ENCODE peak calls at places on chromosomes 11 and 22, in nine cellular contexts. One of them, this sample, is unnamed. For H3K4me1, the result is how much of the 10 kb centered on the place peaks cover.

GRCh38 chr22:30654361-30654760 is 13.3 kb downstream of the DUSP18 start:
- DNase-seq in Panc1: no peak
- DNase-seq in tibial nerve: no peak
- DNase-seq in cardiac muscle cell: no peak
- DNase-seq in mucosa of descending colon: no peak
- DNase-seq in stomach: no peak
- DNase-seq in ovary: no peak
- DNase-seq in pancreas: no peak
- DNase-seq in left lung: no peak
- DNase-seq in this sample: no peak

GRCh38 chr11:123213307-123213708 is 18.3 kb upstream of the CLMP start:
- DNase-seq in cardiac muscle cell: no peak
- DNase-seq in ovary: no peak
- DNase-seq in stomach: no peak
- DNase-seq in left lung: no peak
- DNase-seq in mucosa of descending colon: no peak
- DNase-seq in tibial nerve: no peak
- DNase-seq in Panc1: no peak
- DNase-seq in pancreas: no peak
- DNase-seq in this sample: no peak

GRCh38 chr11:76704171-76704948 is 33.8 kb upstream of the LRRC32 start:
- DNase-seq in ovary: no peak
- DNase-seq in Panc1: no peak
- DNase-seq in cardiac muscle cell: no peak
- DNase-seq in tibial nerve: no peak
- DNase-seq in mucosa of descending colon: no peak
- DNase-seq in pancreas: no peak
- DNase-seq in left lung: no peak
- DNase-seq in stomach: no peak
- DNase-seq in this sample: no peak

GRCh38 chr11:110434952-110435779 is 5.4 kb downstream of the FDX1 start:
- DNase-seq in left lung: no peak
- DNase-seq in mucosa of descending colon: no peak
- DNase-seq in stomach: peak
- DNase-seq in cardiac muscle cell: no peak
- DNase-seq in Panc1: no peak
- DNase-seq in ovary: no peak
- DNase-seq in tibial nerve: no peak
- DNase-seq in pancreas: no peak
- DNase-seq in this sample: no peak

GRCh38 chr11:56917708-56918450 is 70.8 kb upstream of the OR5AK2 start:
- DNase-seq in stomach: no peak
- DNase-seq in mucosa of descending colon: no peak
- DNase-seq in Panc1: no peak
- DNase-seq in pancreas: no peak
- DNase-seq in tibial nerve: no peak
- DNase-seq in ovary: no peak
- DNase-seq in cardiac muscle cell: no peak
- DNase-seq in left lung: no peak
- DNase-seq in this sample: no peak

GRCh38 chr11:1010006-1010405 is 26.5 kb downstream of the MUC6 start:
- DNase-seq in cardiac muscle cell: no peak
- DNase-seq in ovary: no peak
- DNase-seq in left lung: no peak
- DNase-seq in pancreas: no peak
- DNase-seq in tibial nerve: no peak
- DNase-seq in stomach: no peak
- DNase-seq in Panc1: no peak
- DNase-seq in mucosa of descending colon: no peak
- DNase-seq in this sample: no peak

GRCh38 chr11:84583106-84583505 is 1044.0 kb downstream of the DLG2 start:
- DNase-seq in left lung: no peak
- DNase-seq in cardiac muscle cell: no peak
- DNase-seq in ovary: no peak
- DNase-seq in pancreas: no peak
- DNase-seq in mucosa of descending colon: no peak
- DNase-seq in tibial nerve: no peak
- DNase-seq in stomach: no peak
- DNase-seq in Panc1: no peak
- DNase-seq in this sample: no peak

GRCh38 chr11:83087035-83087434 is 15.3 kb upstream of the RAB30 start:
- DNase-seq in tibial nerve: no peak
- DNase-seq in left lung: no peak
- DNase-seq in mucosa of descending colon: no peak
- DNase-seq in pancreas: no peak
- DNase-seq in cardiac muscle cell: no peak
- DNase-seq in Panc1: no peak
- DNase-seq in ovary: no peak
- DNase-seq in stomach: no peak
- DNase-seq in this sample: no peak

GRCh38 chr11:117769530-117769929 is 27.5 kb downstream of the DSCAML1 start:
- DNase-seq in Panc1: no peak
- DNase-seq in ovary: no peak
- DNase-seq in cardiac muscle cell: no peak
- DNase-seq in mucosa of descending colon: no peak
- DNase-seq in pancreas: no peak
- DNase-seq in stomach: no peak
- DNase-seq in tibial nerve: no peak
- DNase-seq in left lung: no peak
- DNase-seq in this sample: no peak

GRCh38 chr11:64566042-64566914 is 24.7 kb upstream of the SLC22A12 start:
- DNase-seq in ovary: peak
- DNase-seq in Panc1: no peak
- DNase-seq in tibial nerve: peak
- DNase-seq in cardiac muscle cell: peak
- DNase-seq in left lung: no peak
- DNase-seq in mucosa of descending colon: peak
- DNase-seq in pancreas: no peak
- DNase-seq in stomach: peak
- DNase-seq in this sample: peak

GRCh38 chr11:3095712-3096361 is 38.6 kb upstream of the CARS1 start:
- DNase-seq in tibial nerve: peak
- DNase-seq in Panc1: peak
- DNase-seq in ovary: no peak
- DNase-seq in left lung: no peak
- DNase-seq in pancreas: no peak
- DNase-seq in cardiac muscle cell: no peak
- DNase-seq in stomach: peak
- DNase-seq in mucosa of descending colon: no peak
- DNase-seq in this sample: no peak

GRCh38 chr11:67022341-67022933 is 497 bp upstream of the SYT12 start:
- DNase-seq in ovary: peak
- DNase-seq in left lung: no peak
- DNase-seq in Panc1: no peak
- DNase-seq in pancreas: peak
- DNase-seq in cardiac muscle cell: no peak
- DNase-seq in tibial nerve: no peak
- DNase-seq in mucosa of descending colon: peak
- DNase-seq in stomach: peak
- DNase-seq in this sample: peak

GRCh38 chr11:2867142-2867541 is 18.4 kb downstream of the CDKN1C start:
- DNase-seq in ovary: no peak
- DNase-seq in cardiac muscle cell: no peak
- DNase-seq in left lung: no peak
- DNase-seq in mucosa of descending colon: no peak
- DNase-seq in stomach: no peak
- DNase-seq in pancreas: no peak
- DNase-seq in Panc1: no peak
- DNase-seq in tibial nerve: no peak
- DNase-seq in this sample: no peak

GRCh38 chr11:2365571-2366210 is 11.4 kb upstream of the CD81 start:
- DNase-seq in ovary: no peak
- DNase-seq in Panc1: no peak
- DNase-seq in mucosa of descending colon: no peak
- DNase-seq in tibial nerve: no peak
- DNase-seq in pancreas: no peak
- DNase-seq in cardiac muscle cell: no peak
- DNase-seq in stomach: no peak
- DNase-seq in left lung: peak
- DNase-seq in this sample: no peak

GRCh38 chr11:69944146-69944795 is 125.1 kb upstream of the FGF3 start:
- DNase-seq in left lung: peak
- DNase-seq in tibial nerve: no peak
- DNase-seq in pancreas: peak
- DNase-seq in cardiac muscle cell: no peak
- DNase-seq in mucosa of descending colon: peak
- DNase-seq in stomach: no peak
- DNase-seq in Panc1: no peak
- DNase-seq in ovary: no peak
- DNase-seq in this sample: no peak

GRCh38 chr11:69943506-69943905 is 124.3 kb upstream of the FGF3 start:
- DNase-seq in stomach: no peak
- DNase-seq in tibial nerve: no peak
- DNase-seq in ovary: no peak
- DNase-seq in mucosa of descending colon: peak
- DNase-seq in left lung: peak
- DNase-seq in Panc1: no peak
- DNase-seq in cardiac muscle cell: no peak
- DNase-seq in pancreas: no peak
- DNase-seq in this sample: no peak

GRCh38 chr11:69941546-69942332 is 122.5 kb upstream of the FGF3 start:
- DNase-seq in pancreas: peak
- DNase-seq in stomach: no peak
- DNase-seq in tibial nerve: no peak
- DNase-seq in Panc1: no peak
- DNase-seq in mucosa of descending colon: no peak
- DNase-seq in cardiac muscle cell: no peak
- DNase-seq in ovary: no peak
- DNase-seq in left lung: peak
- DNase-seq in this sample: no peak

GRCh38 chr11:69942333-69942820 is 123.2 kb upstream of the FGF3 start:
- DNase-seq in Panc1: no peak
- DNase-seq in tibial nerve: no peak
- DNase-seq in pancreas: no peak
- DNase-seq in left lung: peak
- DNase-seq in stomach: no peak
- DNase-seq in mucosa of descending colon: no peak
- DNase-seq in cardiac muscle cell: no peak
- DNase-seq in ovary: no peak
- DNase-seq in this sample: no peak

DNA sequence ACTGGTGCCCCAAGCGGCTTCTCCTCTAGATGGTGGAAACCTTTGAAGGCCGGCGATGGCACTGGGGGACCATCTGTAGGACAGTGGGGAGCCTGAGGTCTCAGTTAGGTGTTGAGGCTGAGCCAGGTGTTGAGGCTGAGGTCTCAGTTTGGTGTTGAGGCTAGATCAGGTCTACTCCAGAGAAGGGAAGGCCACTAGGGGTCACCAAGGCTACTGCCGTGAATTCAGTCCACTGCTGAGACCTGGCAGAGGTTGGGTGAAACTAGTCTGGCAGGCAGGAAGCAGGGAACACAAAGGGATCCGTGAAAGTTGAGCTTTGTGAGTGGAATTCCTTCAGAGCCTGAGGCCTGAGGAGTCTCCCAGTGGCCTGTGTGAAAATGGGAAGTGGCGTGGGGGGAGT is 123.8 kb upstream of the FGF3 start:
- DNase-seq in mucosa of descending colon: peak
- DNase-seq in tibial nerve: no peak
- DNase-seq in stomach: peak
- DNase-seq in pancreas: peak
- DNase-seq in ovary: no peak
- DNase-seq in Panc1: no peak
- DNase-seq in cardiac muscle cell: no peak
- DNase-seq in left lung: peak
- DNase-seq in this sample: no peak
- H3K4me1 ChIP-seq in mucosa of descending colon: under half
- H3K4me1 ChIP-seq in tibial nerve: under half
- H3K4me1 ChIP-seq in stomach: under half
- H3K4me1 ChIP-seq in pancreas: under half
- H3K4me1 ChIP-seq in ovary: under half
- H3K4me1 ChIP-seq in Panc1: under half
- H3K4me1 ChIP-seq in cardiac muscle cell: under half
- H3K4me1 ChIP-seq in left lung: under half
- H3K4me1 ChIP-seq in this sample: under half

GRCh38 chr11:119236490-119236889 is 30.4 kb downstream of the CBL start:
- DNase-seq in left lung: no peak
- DNase-seq in pancreas: no peak
- DNase-seq in mucosa of descending colon: no peak
- DNase-seq in Panc1: no peak
- DNase-seq in stomach: no peak
- DNase-seq in cardiac muscle cell: no peak
- DNase-seq in ovary: no peak
- DNase-seq in tibial nerve: no peak
- DNase-seq in this sample: no peak

GRCh38 chr11:119237515-119237914 is 31.4 kb downstream of the CBL start:
- DNase-seq in left lung: no peak
- DNase-seq in cardiac muscle cell: no peak
- DNase-seq in stomach: no peak
- DNase-seq in pancreas: no peak
- DNase-seq in Panc1: no peak
- DNase-seq in mucosa of descending colon: no peak
- DNase-seq in tibial nerve: no peak
- DNase-seq in ovary: no peak
- DNase-seq in this sample: no peak

DNA sequence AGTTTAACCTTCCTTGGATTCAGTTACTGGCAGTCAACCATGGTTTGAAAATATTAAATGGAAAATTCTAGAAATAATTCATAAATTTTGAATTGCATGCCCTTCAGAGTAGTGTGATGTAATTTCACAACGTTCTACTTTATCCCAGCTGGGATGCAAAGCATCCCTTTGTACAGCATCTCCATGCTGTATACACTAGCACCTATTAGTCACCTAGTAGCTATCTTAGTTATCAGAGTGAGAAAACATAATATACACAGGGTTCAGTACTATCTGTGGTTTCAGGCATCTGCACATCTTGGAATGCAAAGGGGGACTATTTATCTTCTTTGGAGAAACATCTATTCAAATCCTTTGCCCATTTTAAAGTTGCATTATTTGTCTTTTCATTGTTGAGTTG is 30.8 kb downstream of the CBL start:
- DNase-seq in ovary: no peak
- DNase-seq in tibial nerve: no peak
- DNase-seq in mucosa of descending colon: no peak
- DNase-seq in Panc1: no peak
- DNase-seq in cardiac muscle cell: no peak
- DNase-seq in left lung: no peak
- DNase-seq in pancreas: no peak
- DNase-seq in stomach: no peak
- DNase-seq in this sample: no peak
- H3K4me1 ChIP-seq in ovary: under half
- H3K4me1 ChIP-seq in tibial nerve: under half
- H3K4me1 ChIP-seq in mucosa of descending colon: under half
- H3K4me1 ChIP-seq in Panc1: under half
- H3K4me1 ChIP-seq in cardiac muscle cell: under half
- H3K4me1 ChIP-seq in left lung: under half
- H3K4me1 ChIP-seq in pancreas: under half
- H3K4me1 ChIP-seq in stomach: under half
- H3K4me1 ChIP-seq in this sample: under half

GRCh38 chr22:37485006-37485713 is 1.0 kb downstream of the MFNG start:
- DNase-seq in pancreas: no peak
- DNase-seq in cardiac muscle cell: no peak
- DNase-seq in stomach: no peak
- DNase-seq in mucosa of descending colon: peak
- DNase-seq in tibial nerve: no peak
- DNase-seq in ovary: no peak
- DNase-seq in Panc1: no peak
- DNase-seq in left lung: peak
- DNase-seq in this sample: no peak
- H3K4me1 ChIP-seq in pancreas: under half
- H3K4me1 ChIP-seq in cardiac muscle cell: under half
- H3K4me1 ChIP-seq in stomach: under half
- H3K4me1 ChIP-seq in mucosa of descending colon: under half
- H3K4me1 ChIP-seq in tibial nerve: under half
- H3K4me1 ChIP-seq in ovary: under half
- H3K4me1 ChIP-seq in Panc1: under half
- H3K4me1 ChIP-seq in left lung: under half
- H3K4me1 ChIP-seq in this sample: under half

GRCh38 chr22:40507491-40507890 is 129.0 kb downstream of the MRTFA start:
- DNase-seq in mucosa of descending colon: no peak
- DNase-seq in pancreas: no peak
- DNase-seq in left lung: no peak
- DNase-seq in cardiac muscle cell: no peak
- DNase-seq in Panc1: no peak
- DNase-seq in stomach: no peak
- DNase-seq in ovary: no peak
- DNase-seq in tibial nerve: no peak
- DNase-seq in this sample: no peak
- H3K4me1 ChIP-seq in mucosa of descending colon: under half
- H3K4me1 ChIP-seq in pancreas: half or more
- H3K4me1 ChIP-seq in left lung: under half
- H3K4me1 ChIP-seq in cardiac muscle cell: under half
- H3K4me1 ChIP-seq in Panc1: half or more
- H3K4me1 ChIP-seq in stomach: under half
- H3K4me1 ChIP-seq in ovary: under half
- H3K4me1 ChIP-seq in tibial nerve: under half
- H3K4me1 ChIP-seq in this sample: under half

This sample was measured in prostate gland.